ENCODE peak calls at places on chromosome 22, in eight cellular contexts. D, Q, S, P, R, A, C and N are unnamed samples.

GRCh38 chr22:49954354-49954753 is 6.2 kb upstream of the PIM3 start:
- DNase-seq in C (peak; percentile 90), A (no peak), P (no peak), S (no peak), Q (peak; percentile 74), D (peak; percentile 88), R (no peak), N (no peak)

GRCh38 chr22:43272301-43272700 is 70.9 kb downstream of the SCUBE1 start:
- DNase-seq in A (no peak), S (no peak), R (no peak), D (no peak), Q (no peak), P (no peak), C (no peak), N (no peak)

GRCh38 chr22:46696225-46696518 is 41.9 kb downstream of the CERK start:
- DNase-seq in D (peak; percentile 74), S (no peak), Q (peak; percentile 78), C (peak; percentile 49), P (no peak), R (no peak), A (no peak), N (no peak)

GRCh38 chr22:26746311-26746710 is 88.9 kb downstream of the MIAT start:
- DNase-seq in S (no peak), R (no peak), A (no peak), D (no peak), Q (no peak), P (no peak), C (no peak), N (no peak)

GRCh38 chr22:47090591-47091240 is 328.3 kb downstream of the TBC1D22A start:
- DNase-seq in R (peak; percentile 69), D (no peak), A (no peak), C (no peak), Q (no peak), P (peak; percentile 72), S (no peak), N (no peak)

GRCh38 chr22:31087744-31088215 is 6.7 kb downstream of the SMTN start:
- DNase-seq in A (no peak), S (no peak), P (no peak), D (no peak), C (peak; percentile 52), Q (no peak), R (no peak), N (no peak)

GRCh38 chr22:17087176-17088131 is 2.7 kb downstream of the IL17RA start:
- DNase-seq in D (no peak), S (no peak), P (no peak), A (no peak), R (no peak), C (no peak), Q (no peak), N (no peak)

GRCh38 chr22:27130949-27131745 is 473.8 kb downstream of the MIAT start:
- DNase-seq in D (no peak), A (no peak), Q (no peak), P (no peak), S (no peak), R (no peak), C (no peak), N (no peak)

GRCh38 chr22:19622061-19622441 is 92.3 kb upstream of the SEPTIN5 start:
- DNase-seq in R (no peak), D (no peak), Q (no peak), S (no peak), A (no peak), C (no peak), P (no peak), N (no peak)

GRCh38 chr22:32286290-32286840 is 31.2 kb upstream of the SLC5A4 start:
- DNase-seq in R (no peak), A (no peak), C (no peak), D (no peak), P (no peak), S (no peak), Q (no peak), N (no peak)

GRCh38 chr22:31898406-31898805 is 45.9 kb upstream of the YWHAH start:
- DNase-seq in P (no peak), S (no peak), A (no peak), C (no peak), D (no peak), R (no peak), Q (no peak), N (no peak)

GRCh38 chr22:31268281-31268680 is 24.0 kb downstream of the PIK3IP1 start:
- DNase-seq in C (no peak), Q (no peak), R (no peak), D (no peak), P (no peak), S (no peak), A (no peak), N (no peak)

GRCh38 chr22:46349238-46349637 is 13.7 kb downstream of the TRMU start:
- DNase-seq in C (no peak), R (no peak), A (no peak), S (no peak), Q (no peak), D (peak; percentile 43), P (no peak), N (no peak)

GRCh38 chr22:46023558-46023981 is 46.6 kb upstream of the WNT7B start:
- DNase-seq in Q (no peak), A (no peak), R (no peak), C (no peak), S (peak; percentile 9), D (no peak), P (no peak), N (peak; percentile 35)

GRCh38 chr22:17862646-17863181 is 88.4 kb upstream of the BID start:
- DNase-seq in S (no peak), A (no peak), R (no peak), Q (no peak), P (no peak), C (no peak), D (peak; percentile 24), N (no peak)

GRCh38 chr22:34800265-34800664 is 265.7 kb upstream of the ISX start:
- DNase-seq in R (no peak), A (no peak), C (no peak), P (no peak), D (no peak), Q (no peak), S (no peak), N (peak; percentile 20)

GRCh38 chr22:29570456-29570855 is 10.5 kb downstream of the NIPSNAP1 start:
- DNase-seq in P (no peak), C (no peak), R (no peak), S (no peak), Q (no peak), D (no peak), A (no peak), N (no peak)

DNA sequence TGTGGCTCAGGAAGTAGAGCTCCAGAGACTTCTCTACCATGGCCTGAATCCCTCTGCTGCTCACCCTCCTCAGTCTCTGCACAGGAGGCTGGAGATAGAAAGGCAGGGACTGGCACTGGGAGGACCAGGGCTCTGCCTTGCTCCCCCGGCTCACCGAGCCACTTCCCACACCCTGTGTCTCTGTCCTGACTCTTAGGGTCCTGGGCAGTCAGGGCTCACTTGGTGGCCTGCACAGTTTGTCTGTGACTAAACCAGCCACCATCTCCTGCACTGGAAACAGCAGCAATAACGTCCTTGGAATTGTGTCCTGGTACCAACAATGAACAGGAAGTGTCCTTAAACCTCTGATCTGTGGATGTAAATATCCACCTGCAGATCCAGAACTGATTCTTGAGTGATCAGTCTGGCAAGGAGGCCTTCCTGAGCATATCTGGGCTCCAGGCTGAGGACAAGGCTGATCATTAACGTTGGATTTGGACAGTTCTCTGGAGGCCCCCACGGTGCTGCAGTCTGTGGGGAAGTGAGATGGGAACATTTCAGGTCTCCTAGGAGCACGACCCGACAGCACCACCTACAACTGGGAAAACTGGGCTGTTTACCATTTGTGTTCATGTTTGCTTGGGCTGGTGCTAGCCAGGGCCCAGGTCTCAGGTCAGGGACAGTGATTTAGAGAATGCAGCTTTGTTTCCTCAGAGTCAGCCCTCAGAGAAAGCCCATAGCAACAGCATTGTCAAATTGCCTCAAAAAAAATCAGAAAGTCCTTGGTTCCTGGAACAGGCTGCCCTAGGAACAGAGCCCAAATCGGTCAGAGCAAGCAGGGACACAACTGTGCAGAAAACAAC is 82.5 kb downstream of the ZNF280B start:
- DNase-seq in Q (no peak), P (no peak), A (no peak), R (no peak), S (no peak), C (no peak), D (no peak), N (no peak)
- H3K4me1 ChIP-seq in Q (no peaks in the 10 kb centered on the region), P (no peaks in the 10 kb centered on the region), A (no peaks in the 10 kb centered on the region), R (no peaks in the 10 kb centered on the region), S (no peaks in the 10 kb centered on the region), C (no peaks in the 10 kb centered on the region), D (no peaks in the 10 kb centered on the region), N (peaks cover 28% of the 10 kb centered on the region)

DNA sequence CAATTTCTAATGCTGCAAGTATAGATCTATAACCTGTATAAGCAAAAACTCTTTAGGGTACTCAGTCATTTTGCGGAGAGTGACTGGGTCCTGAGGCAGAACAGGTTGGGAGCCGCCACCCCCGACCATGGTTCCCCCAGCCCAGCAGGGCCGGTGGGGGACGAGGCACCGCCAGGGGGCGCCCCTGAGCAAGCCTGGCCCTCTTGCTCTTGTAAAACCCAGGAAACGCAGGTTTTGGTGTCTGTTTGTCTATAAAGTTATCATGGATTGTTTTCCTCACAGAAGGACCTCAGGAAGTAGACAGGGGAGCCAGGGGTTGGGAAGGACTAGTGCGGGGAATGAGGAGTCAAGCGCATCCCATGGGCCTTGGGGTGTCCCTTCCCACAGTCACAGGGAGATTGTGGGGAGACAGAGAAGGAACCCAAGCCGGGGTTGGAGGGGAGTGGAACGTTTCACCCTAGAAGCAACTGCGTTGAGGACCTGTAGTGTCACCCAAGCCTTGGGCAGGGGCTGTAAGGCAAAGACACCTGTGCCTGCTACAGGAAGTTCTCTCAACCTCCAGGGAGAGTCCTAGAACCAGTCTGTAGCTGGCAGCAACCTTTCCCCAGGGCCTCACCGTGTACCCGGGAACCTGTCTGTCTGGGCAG is 26.4 kb downstream of the KCTD17 start:
- DNase-seq in Q (peak; percentile 97), R (peak; percentile 79), P (peak; percentile 73), S (peak; percentile 75), A (peak; percentile 84), C (peak; percentile 68), D (peak; percentile 95), N (no peak)
- TF ChIP-seq CTCF in Q (peak; percentile 90), R (peak; percentile 91), P (peak; percentile 100), S (peak; percentile 99), A (peak; percentile 93), C (peak; percentile 89), D (peak; percentile 98), N (peak; percentile 32)

DNA sequence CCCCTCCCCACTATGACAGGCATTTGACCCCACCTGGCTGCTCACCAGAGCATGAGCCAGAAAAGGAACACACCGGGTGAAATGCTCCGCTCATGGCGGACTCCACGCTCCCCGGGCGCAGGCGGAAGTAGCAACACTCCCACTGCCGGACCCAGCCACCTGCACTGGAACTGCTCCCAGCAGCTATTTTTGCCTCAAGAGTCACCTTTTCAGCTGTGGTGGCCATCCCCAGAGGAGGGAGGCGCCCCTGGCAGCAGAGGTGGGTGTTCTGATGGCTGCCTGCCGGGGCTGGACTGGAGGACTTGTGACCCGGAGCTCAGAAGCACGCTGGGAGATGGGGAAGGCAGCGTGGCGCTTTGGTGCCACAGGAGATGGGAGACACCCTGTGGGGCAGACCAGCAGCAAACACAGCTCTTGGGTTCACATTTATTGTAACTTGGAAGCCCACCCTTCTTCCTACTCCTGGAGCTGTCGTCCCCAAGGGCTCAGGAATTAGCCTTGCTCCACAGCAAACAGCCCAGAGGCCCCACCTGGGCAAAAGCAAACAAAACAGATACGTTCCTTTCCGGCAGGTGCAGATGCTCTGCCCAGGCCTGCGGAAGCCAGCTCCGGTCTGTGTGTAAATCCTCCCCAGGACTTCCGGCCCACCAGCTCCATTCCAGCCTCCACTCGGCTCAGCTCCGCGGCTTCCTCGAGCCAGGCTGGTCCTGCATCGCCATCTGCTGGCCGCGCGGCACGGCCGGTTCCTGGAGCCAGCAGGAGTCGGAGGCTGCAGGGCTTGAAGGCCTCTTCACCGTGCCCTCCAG is 3.7 kb downstream of the RPS19BP1 start:
- DNase-seq in D (peak; percentile 99), C (peak; percentile 95), S (peak; percentile 95), P (peak; percentile 95), Q (peak; percentile 98), R (peak; percentile 96), A (peak; percentile 94), N (peak; percentile 89)
- H3K4me1 ChIP-seq in D (peaks cover 36% of the 10 kb centered on the region), C (peaks cover 50% of the 10 kb centered on the region), S (peaks cover 62% of the 10 kb centered on the region), P (peaks cover 3% of the 10 kb centered on the region), Q (peaks cover 76% of the 10 kb centered on the region), R (peaks cover 34% of the 10 kb centered on the region), A (peaks cover 37% of the 10 kb centered on the region), N (peaks cover 19% of the 10 kb centered on the region)

GRCh38 chr22:37258005-37258790 is 14.1 kb upstream of the RAC2 start:
- DNase-seq in D (no peak), R (peak; percentile 51), P (peak; percentile 43), A (no peak), C (no peak), Q (no peak), S (no peak), N (no peak)
- TF ChIP-seq CTCF in D (no peak), R (peak; percentile 38), P (peak; percentile 34), A (no peak), C (no peak), Q (no peak), S (no peak), N (no peak)